ENCODE peak calls at places on chromosomes 1 and 21, in four cellular contexts. One of them, this sample, is unnamed.

GRCh38 chr1:3069491-3070303 is 694 bp downstream of the PRDM16 start:
- DNase-seq in K562: no peak
- DNase-seq in IMR-90: peak
- DNase-seq in A549: peak
- DNase-seq in this sample: no peak

GRCh38 chr1:177936016-177936415 is 33.8 kb downstream of the SEC16B start:
- DNase-seq in A549: no peak
- DNase-seq in K562: no peak
- DNase-seq in IMR-90: no peak
- DNase-seq in this sample: no peak

GRCh38 chr21:44526096-44526997 is 13.6 kb downstream of the KRTAP10-1 start:
- DNase-seq in IMR-90: no peak
- DNase-seq in A549: no peak
- DNase-seq in K562: no peak
- DNase-seq in this sample: no peak

GRCh38 chr1:205554016-205554811 is 49.7 kb downstream of the CDK18 start:
- DNase-seq in K562: no peak
- DNase-seq in A549: no peak
- DNase-seq in IMR-90: no peak
- DNase-seq in this sample: no peak

GRCh38 chr1:156821801-156822200 is 5.2 kb upstream of the SH2D2A start:
- DNase-seq in K562: no peak
- DNase-seq in A549: no peak
- DNase-seq in IMR-90: peak
- DNase-seq in this sample: no peak

GRCh38 chr1:7111855-7112254 is 326.6 kb downstream of the CAMTA1 start:
- DNase-seq in K562: peak
- DNase-seq in IMR-90: no peak
- DNase-seq in A549: no peak
- DNase-seq in this sample: no peak

GRCh38 chr1:56284933-56285332 is 294.4 kb downstream of the PLPP3 start:
- DNase-seq in K562: no peak
- DNase-seq in A549: peak
- DNase-seq in IMR-90: peak
- DNase-seq in this sample: no peak

GRCh38 chr1:226076378-226076777 is 13.9 kb downstream of the H3-3A start:
- DNase-seq in IMR-90: no peak
- DNase-seq in A549: no peak
- DNase-seq in K562: no peak
- DNase-seq in this sample: no peak

GRCh38 chr1:229457436-229457835 is 23.5 kb upstream of the ACTA1 start:
- DNase-seq in A549: no peak
- DNase-seq in IMR-90: no peak
- DNase-seq in K562: no peak
- DNase-seq in this sample: no peak

GRCh38 chr1:229456016-229456415 is 22.1 kb upstream of the ACTA1 start:
- DNase-seq in A549: no peak
- DNase-seq in K562: no peak
- DNase-seq in IMR-90: no peak
- DNase-seq in this sample: no peak

GRCh38 chr1:229454056-229454455 is 20.2 kb upstream of the ACTA1 start:
- DNase-seq in K562: no peak
- DNase-seq in IMR-90: no peak
- DNase-seq in A549: no peak
- DNase-seq in this sample: no peak

GRCh38 chr1:229448845-229449244 is 15.0 kb upstream of the ACTA1 start:
- DNase-seq in K562: no peak
- DNase-seq in IMR-90: no peak
- DNase-seq in A549: no peak
- DNase-seq in this sample: no peak

GRCh38 chr1:229452956-229453801 is 19.3 kb upstream of the ACTA1 start:
- DNase-seq in K562: no peak
- DNase-seq in A549: no peak
- DNase-seq in IMR-90: peak
- DNase-seq in this sample: no peak
- TF ChIP-seq ELK1 in K562: no peak
- TF ChIP-seq ELK1 in A549: no peak
- TF ChIP-seq ELK1 in IMR-90: no peak
- TF ChIP-seq ELK1 in this sample: no peak

DNA sequence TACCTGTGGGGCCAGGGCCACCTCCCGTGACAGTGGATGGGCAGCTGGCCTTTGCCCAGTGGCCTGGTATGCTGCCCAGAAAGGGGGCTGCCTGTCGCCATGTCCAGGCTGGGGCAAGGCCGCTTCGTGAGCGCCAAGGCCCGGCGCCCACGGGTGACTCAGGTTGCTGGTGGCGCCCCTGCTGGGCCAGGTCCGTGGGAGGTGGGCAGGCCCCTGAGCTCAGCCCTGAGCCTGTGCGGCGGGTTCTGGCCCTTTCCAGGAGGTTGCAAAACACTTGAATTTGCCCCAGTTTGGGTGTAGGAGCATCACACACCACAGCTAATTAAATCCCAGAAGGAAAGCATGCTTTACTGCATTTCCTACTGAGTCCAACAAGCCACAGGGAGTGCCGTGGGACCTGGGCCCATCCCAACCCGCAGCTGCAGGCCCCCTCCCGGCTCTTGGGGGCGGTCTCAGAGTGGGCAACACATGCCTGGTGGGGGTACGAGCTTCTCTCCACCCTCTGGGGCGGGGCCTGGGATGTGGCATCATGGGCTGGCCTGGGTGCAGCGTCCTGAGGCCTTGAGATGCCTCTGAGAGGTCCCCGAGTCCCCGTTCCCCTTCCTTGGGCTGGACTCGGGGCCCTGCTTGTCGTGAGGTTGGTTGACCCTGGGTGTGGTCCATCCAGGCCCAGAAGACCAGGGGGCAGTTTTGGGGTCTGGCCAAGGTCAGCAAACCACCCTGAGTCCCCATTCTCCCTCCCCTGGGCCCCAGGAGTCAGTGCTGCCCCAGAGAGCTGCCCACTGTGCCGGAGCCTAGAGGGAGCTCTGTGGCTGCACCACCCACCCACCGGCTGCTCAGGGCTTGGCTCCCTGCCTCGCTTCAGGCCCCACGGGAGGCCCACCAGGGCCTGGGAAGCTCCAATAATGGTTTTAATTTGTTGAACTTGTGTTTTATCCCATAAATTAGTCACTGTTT is 160.0 kb downstream of the PEX14 start:
- DNase-seq in K562: no peak
- DNase-seq in IMR-90: no peak
- DNase-seq in A549: no peak
- DNase-seq in this sample: no peak
- TF ChIP-seq ELK1 in K562: no peak
- TF ChIP-seq ELK1 in IMR-90: no peak
- TF ChIP-seq ELK1 in A549: no peak
- TF ChIP-seq ELK1 in this sample: no peak

GRCh38 chr1:54582566-54583306 is 34.7 kb downstream of the ACOT11 start:
- DNase-seq in A549: no peak
- DNase-seq in K562: no peak
- DNase-seq in IMR-90: no peak
- DNase-seq in this sample: no peak

GRCh38 chr1:54584575-54584974 is 36.5 kb downstream of the ACOT11 start:
- DNase-seq in A549: no peak
- DNase-seq in IMR-90: no peak
- DNase-seq in K562: no peak
- DNase-seq in this sample: no peak

GRCh38 chr1:54583307-54583686 is 35.3 kb downstream of the ACOT11 start:
- DNase-seq in K562: no peak
- DNase-seq in A549: no peak
- DNase-seq in IMR-90: no peak
- DNase-seq in this sample: no peak

GRCh38 chr1:54583868-54584267 is 35.8 kb downstream of the ACOT11 start:
- DNase-seq in K562: no peak
- DNase-seq in A549: no peak
- DNase-seq in IMR-90: no peak
- DNase-seq in this sample: no peak

GRCh38 chr1:54585181-54586066 is 37.4 kb downstream of the ACOT11 start:
- DNase-seq in IMR-90: peak
- DNase-seq in A549: no peak
- DNase-seq in K562: no peak
- DNase-seq in this sample: no peak
- TF ChIP-seq ELK1 in IMR-90: no peak
- TF ChIP-seq ELK1 in A549: no peak
- TF ChIP-seq ELK1 in K562: no peak
- TF ChIP-seq ELK1 in this sample: no peak

GRCh38 chr1:185670187-185670627 is 64.0 kb upstream of the HMCN1 start:
- DNase-seq in IMR-90: peak
- DNase-seq in A549: no peak
- DNase-seq in K562: no peak
- DNase-seq in this sample: no peak

GRCh38 chr1:185676969-185677368 is 57.2 kb upstream of the HMCN1 start:
- DNase-seq in K562: no peak
- DNase-seq in IMR-90: no peak
- DNase-seq in A549: no peak
- DNase-seq in this sample: no peak

GRCh38 chr1:185679220-185679619 is 55.0 kb upstream of the HMCN1 start:
- DNase-seq in A549: no peak
- DNase-seq in IMR-90: no peak
- DNase-seq in K562: no peak
- DNase-seq in this sample: no peak

GRCh38 chr1:185672719-185673360 is 61.4 kb upstream of the HMCN1 start:
- DNase-seq in A549: no peak
- DNase-seq in K562: no peak
- DNase-seq in IMR-90: no peak
- DNase-seq in this sample: no peak

DNA sequence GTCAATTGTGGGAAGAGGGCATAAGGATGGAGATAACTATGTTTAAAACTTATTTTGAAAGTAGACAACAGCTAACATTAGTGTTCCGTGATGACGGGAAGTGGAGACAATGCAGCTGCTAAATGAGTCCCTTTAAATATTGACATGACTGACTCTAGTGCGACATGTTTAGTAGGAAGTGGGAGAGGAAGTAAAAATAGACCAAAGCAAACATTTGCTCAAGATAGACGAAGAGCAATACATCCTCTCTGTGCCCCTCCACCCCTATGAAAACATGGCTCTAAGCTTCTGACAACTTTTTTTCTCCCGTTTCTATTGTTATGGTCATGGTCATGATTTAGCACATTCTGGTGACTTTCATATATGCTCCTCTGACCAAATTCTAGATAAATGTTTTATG is 60.0 kb upstream of the HMCN1 start:
- DNase-seq in A549: no peak
- DNase-seq in IMR-90: no peak
- DNase-seq in K562: no peak
- DNase-seq in this sample: no peak
- TF ChIP-seq ELK1 in A549: no peak
- TF ChIP-seq ELK1 in IMR-90: no peak
- TF ChIP-seq ELK1 in K562: no peak
- TF ChIP-seq ELK1 in this sample: no peak